ENCODE peak calls at places on chromosomes 11 and 22, in five cellular contexts. O is LoVo, G is transverse colon, P is left cardiac atrium, F is adrenal gland. E is an unnamed sample.

GRCh38 chr11:3159296-3160190 is 5.6 kb downstream of the OSBPL5 start:
- DNase-seq in G (peak; percentile 56), P (peak; percentile 70), O (no peak), F (peak; percentile 52), E (no peak)

GRCh38 chr11:107043242-107043991 is 25.1 kb upstream of the GUCY1A2 start:
- DNase-seq in G (no peak), P (no peak), F (no peak), O (peak; percentile 16), E (no peak)

GRCh38 chr11:19931141-19931767 is 218.6 kb downstream of the NAV2 start:
- DNase-seq in G (no peak), P (no peak), O (no peak), F (no peak), E (no peak)

GRCh38 chr11:74957937-74958629 is 9.0 kb downstream of the SPCS2 start:
- DNase-seq in P (no peak), O (no peak), G (no peak), F (no peak), E (no peak)

GRCh38 chr11:30230714-30231113 is at the start of gene FSHB:
- DNase-seq in G (no peak), O (no peak), P (no peak), F (no peak), E (no peak)

GRCh38 chr11:109704432-109704831 is 282.4 kb downstream of the C11orf87 start:
- DNase-seq in P (no peak), O (no peak), G (no peak), F (no peak), E (no peak)

GRCh38 chr11:105265859-105266258 is 126.3 kb upstream of the CARD18 start:
- DNase-seq in P (no peak), F (no peak), G (no peak), O (peak; percentile 7), E (no peak)

GRCh38 chr11:61694971-61695706 is 14.9 kb downstream of the DAGLA start:
- DNase-seq in G (peak; percentile 43), O (no peak), F (peak; percentile 48), P (peak; percentile 43), E (no peak)

GRCh38 chr11:126339073-126339865 is 16.2 kb upstream of the ST3GAL4 start:
- DNase-seq in P (no peak), O (no peak), F (peak; percentile 13), G (no peak), E (no peak)

GRCh38 chr11:75155570-75156422 is 4.9 kb downstream of the SLCO2B1 start:
- DNase-seq in O (peak; percentile 46), F (no peak), G (no peak), P (no peak), E (no peak)

GRCh38 chr22:47076758-47077157 is 314.3 kb downstream of the TBC1D22A start:
- DNase-seq in O (no peak), P (no peak), F (no peak), G (no peak), E (no peak)

GRCh38 chr22:39282642-39283311 is 36.6 kb downstream of the RPL3 start:
- DNase-seq in G (no peak), O (no peak), P (no peak), F (no peak), E (no peak)

GRCh38 chr11:33634291-33634834 is 66.3 kb downstream of the C11orf91 start:
- DNase-seq in G (no peak), O (peak; percentile 16), F (no peak), P (no peak), E (no peak)

GRCh38 chr22:35116817-35117216 is 50.9 kb downstream of the ISX start:
- DNase-seq in O (no peak), G (peak; percentile 60), P (no peak), F (no peak), E (no peak)

GRCh38 chr11:12692238-12693074 is 18.2 kb downstream of the TEAD1 start:
- DNase-seq in O (peak; percentile 83), F (peak; percentile 96), G (peak; percentile 92), P (peak; percentile 95), E (no peak)

GRCh38 chr22:42288791-42289190 is 18.3 kb upstream of the TCF20 start:
- DNase-seq in G (no peak), P (no peak), F (no peak), O (no peak), E (no peak)

GRCh38 chr22:42528591-42529307 is 9.2 kb upstream of the RRP7A start:
- DNase-seq in F (no peak), G (no peak), O (no peak), P (no peak), E (no peak)

GRCh38 chr11:6438979-6439571 is 1.7 kb downstream of the HPX start:
- DNase-seq in F (peak; percentile 61), G (peak; percentile 62), P (peak; percentile 54), O (peak; percentile 13), E (no peak)

GRCh38 chr22:23894710-23895598 is 771 bp downstream of the MIF start:
- DNase-seq in G (peak; percentile 86), P (peak; percentile 83), F (peak; percentile 84), O (peak; percentile 85), E (peak; percentile 55)

GRCh38 chr11:130429983-130430382 is 1.6 kb upstream of the ADAMTS8 start:
- DNase-seq in O (no peak), G (no peak), P (no peak), F (no peak), E (no peak)

GRCh38 chr11:112042161-112042960 is 17.2 kb downstream of the DLAT start:
- DNase-seq in O (no peak), G (no peak), F (no peak), P (no peak), E (no peak)

GRCh38 chr11:87150936-87151335 is 113.2 kb downstream of the TMEM135 start:
- DNase-seq in P (no peak), G (no peak), F (no peak), O (no peak), E (no peak)

GRCh38 chr22:44676441-44677298 is 25.3 kb upstream of the PRR5 start:
- DNase-seq in F (no peak), O (peak; percentile 69), G (peak; percentile 77), P (peak; percentile 53), E (no peak)

GRCh38 chr11:124717786-124718634 is 21.7 kb upstream of the NRGN start:
- DNase-seq in G (no peak), P (peak; percentile 39), O (peak; percentile 41), F (no peak), E (no peak)

E was measured in naive B cell.